ENCODE peak calls at places on chromosomes 1 and 21, in ten cellular contexts. D is HL-60; R is skeletal muscle cell; B is activated CD4-positive, alpha-beta T cell treated with anti-CD3 and anti-CD28 coated beads for 48 hours; G is heart left ventricle; X is NCI-H1694 treated with DMSO at 0.1 percent for 48 hours; A is psoas muscle; L is T-cell; T is RWPE1; K is stromal cell of bone marrow. W is an unnamed sample.

GRCh38 chr1:17498214-17498613 is 41.3 kb upstream of the ARHGEF10L start:
- DNase-seq in D (no peak), R (no peak), B (no peak), G (no peak), X (no peak), A (no peak), L (no peak), T (no peak), K (no peak), W (no peak)

GRCh38 chr21:45234127-45234526 is 53.6 kb downstream of the POFUT2 start:
- DNase-seq in D (no peak), R (no peak), B (no peak), G (no peak), X (no peak), A (no peak), L (no peak), T (no peak), K (no peak), W (no peak)

GRCh38 chr1:196180847-196181593 is 427.2 kb downstream of the KCNT2 start:
- DNase-seq in D (no peak), R (peak; percentile 96), B (no peak), G (no peak), X (no peak), A (no peak), L (no peak), T (peak; percentile 89), K (peak; percentile 88), W (no peak)

GRCh38 chr1:209873067-209873810 is 45.5 kb downstream of the UTP25 start:
- DNase-seq in D (no peak), R (peak; percentile 80), B (no peak), G (no peak), X (no peak), A (no peak), L (no peak), T (peak; percentile 58), K (no peak), W (no peak)

GRCh38 chr1:18155881-18156385 is 48.3 kb downstream of the IGSF21 start:
- DNase-seq in D (no peak), R (no peak), B (no peak), G (no peak), X (no peak), A (no peak), L (no peak), T (no peak), K (no peak), W (no peak)

GRCh38 chr1:101245575-101245927 is 8.7 kb downstream of the S1PR1 start:
- DNase-seq in D (no peak), R (no peak), B (no peak), G (no peak), X (no peak), A (no peak), L (no peak), T (no peak), K (no peak), W (no peak)

GRCh38 chr1:240230821-240231220 is 139.1 kb downstream of the FMN2 start:
- DNase-seq in D (no peak), R (no peak), B (no peak), G (no peak), X (no peak), A (no peak), L (no peak), T (no peak), K (no peak), W (no peak)

GRCh38 chr1:245160976-245161375 is 6.2 kb downstream of the KIF26B start:
- DNase-seq in D (no peak), R (no peak), B (no peak), G (no peak), X (no peak), A (no peak), L (no peak), T (no peak), K (no peak), W (no peak)

GRCh38 chr1:193285626-193286025 is 99.2 kb upstream of the B3GALT2 start:
- DNase-seq in D (no peak), R (no peak), B (no peak), G (no peak), X (no peak), A (no peak), L (no peak), T (no peak), K (no peak), W (no peak)

GRCh38 chr1:237042892-237043576 is 1.1 kb downstream of the RYR2 start:
- DNase-seq in D (no peak), R (no peak), B (peak; percentile 8), G (peak; percentile 41), X (no peak), A (no peak), L (no peak), T (no peak), K (no peak), W (no peak)

GRCh38 chr1:94332952-94333351 is 85.2 kb upstream of the ABCD3 start:
- DNase-seq in D (no peak), R (no peak), B (no peak), G (no peak), X (no peak), A (no peak), L (no peak), T (no peak), K (no peak), W (no peak)

W was measured in activated gamma-delta T cell treated with Interleukin-2 at 50 U/mL for 16 hours.